ENCODE peak calls at places on chromosomes 7 and 10, in ten cellular contexts. T is aorta, I is AG04450, R is HepG2, Q is iPS-NIHi11, G is dorsolateral prefrontal cortex, P is PC-3, O is fibroblast of pulmonary artery, X is posterior cingulate gyrus, M is DMS79 treated with DMSO at 0.1 percent for 48 hours. Y is an unnamed sample.

GRCh38 chr10:71911296-71911954 is 52.8 kb upstream of the CHST3 start:
- DNase-seq in T (no peak), I (no peak), R (no peak), Q (no peak), G (no peak), P (no peak), O (peak), X (no peak), M (no peak), Y (no peak)

GRCh38 chr7:32762894-32763293 is 128.7 kb downstream of the KBTBD2 start:
- DNase-seq in T (peak), I (no peak), R (no peak), Q (no peak), G (no peak), P (no peak), O (no peak), X (no peak), M (no peak), Y (no peak)

GRCh38 chr7:112646787-112647186 is 143.4 kb downstream of the TMEM168 start:
- DNase-seq in T (no peak), I (no peak), R (peak), Q (peak), G (no peak), P (no peak), O (no peak), X (no peak), M (no peak), Y (no peak)

GRCh38 chr7:142796501-142797341 is 26.0 kb downstream of the PRSS2 start:
- DNase-seq in T (no peak), I (no peak), R (no peak), Q (peak), G (no peak), P (peak), O (no peak), X (no peak), M (no peak), Y (no peak)

GRCh38 chr10:1184541-1185415 is 128.6 kb downstream of the WDR37 start:
- DNase-seq in T (no peak), I (no peak), R (no peak), Q (peak), G (no peak), P (no peak), O (no peak), X (no peak), M (no peak), Y (no peak)

GRCh38 chr7:41694490-41694889 is 8.4 kb downstream of the INHBA start:
- DNase-seq in T (no peak), I (no peak), R (no peak), Q (no peak), G (no peak), P (no peak), O (no peak), X (no peak), M (no peak), Y (no peak)

GRCh38 chr10:46546591-46547330 is 9.7 kb downstream of the GPRIN2 start:
- DNase-seq in T (peak), I (no peak), R (no peak), Q (no peak), G (no peak), P (peak), O (no peak), X (peak), M (peak), Y (no peak)

GRCh38 chr10:59878289-59878688 is 28.1 kb downstream of the CCDC6 start:
- DNase-seq in T (no peak), I (no peak), R (no peak), Q (no peak), G (no peak), P (no peak), O (no peak), X (no peak), M (no peak), Y (no peak)